ENCODE peak calls at places on chromosomes 4 and X, in eight cellular contexts. M, P, V, A, K, U, S and B are unnamed samples.

GRCh38 chr4:108043536-108043935 is 53.8 kb downstream of the HADH start:
- DNase-seq in M (no peak), P (no peak), V (no peak), A (no peak), K (no peak), U (no peak), S (no peak), B (peak)

GRCh38 chr4:2794707-2795557 is 2.0 kb downstream of the SH3BP2 start:
- DNase-seq in M (peak), P (no peak), V (no peak), A (no peak), K (peak), U (peak), S (peak), B (no peak)

GRCh38 chr4:94880976-94881375 is 123.2 kb downstream of the BMPR1B start:
- DNase-seq in M (no peak), P (no peak), V (no peak), A (no peak), K (peak), U (no peak), S (no peak), B (no peak)

GRCh38 chrX:119399772-119400101 is 601 bp downstream of the SLC25A43 start:
- DNase-seq in M (no peak), P (no peak), V (no peak), A (no peak), K (peak), U (no peak), S (no peak), B (no peak)

GRCh38 chr4:20020049-20020448 is 231.7 kb upstream of the SLIT2 start:
- DNase-seq in M (no peak), P (no peak), V (no peak), A (no peak), K (no peak), U (no peak), S (no peak), B (no peak)

GRCh38 chr4:80096175-80096850 is 23.3 kb upstream of the ANTXR2 start:
- DNase-seq in M (no peak), P (no peak), V (no peak), A (no peak), K (no peak), U (no peak), S (no peak), B (no peak)

GRCh38 chr4:22091351-22091731 is 142.8 kb upstream of the KCNIP4 start:
- DNase-seq in M (no peak), P (no peak), V (no peak), A (no peak), K (no peak), U (no peak), S (no peak), B (no peak)

GRCh38 chr4:102778720-102779119 is 18.0 kb upstream of the MANBA start:
- DNase-seq in M (peak), P (no peak), V (no peak), A (no peak), K (no peak), U (no peak), S (no peak), B (no peak)

GRCh38 chr4:30386266-30386895 is 333.8 kb upstream of the PCDH7 start:
- DNase-seq in M (no peak), P (no peak), V (no peak), A (no peak), K (peak), U (no peak), S (no peak), B (no peak)

GRCh38 chr4:182928061-182928460 is 10.9 kb upstream of the DCTD start:
- DNase-seq in M (no peak), P (no peak), V (no peak), A (no peak), K (no peak), U (peak), S (no peak), B (peak)

GRCh38 chr4:31089815-31090214 is 369.6 kb downstream of the PCDH7 start:
- DNase-seq in M (no peak), P (no peak), V (no peak), A (no peak), K (peak), U (no peak), S (peak), B (peak)

GRCh38 chr4:24973471-24974251 is 57.1 kb downstream of the LGI2 start:
- DNase-seq in M (peak), P (no peak), V (no peak), A (no peak), K (peak), U (peak), S (no peak), B (no peak)

GRCh38 chrX:120144178-120144844 is 14.1 kb upstream of the RHOXF2 start:
- DNase-seq in M (no peak), P (no peak), V (no peak), A (no peak), K (no peak), U (no peak), S (no peak), B (no peak)

GRCh38 chr4:87108142-87108546 is 112.3 kb downstream of the KLHL8 start:
- DNase-seq in M (peak), P (no peak), V (no peak), A (no peak), K (peak), U (peak), S (peak), B (peak)

GRCh38 chr4:97867557-97868091 is 275.7 kb downstream of the STPG2 start:
- DNase-seq in M (no peak), P (no peak), V (no peak), A (no peak), K (peak), U (no peak), S (no peak), B (no peak)

GRCh38 chr4:61375316-61375715 is 175.2 kb downstream of the ADGRL3 start:
- DNase-seq in M (no peak), P (no peak), V (no peak), A (no peak), K (peak), U (no peak), S (no peak), B (no peak)

GRCh38 chr4:78310056-78310731 is 241.4 kb upstream of the ANXA3 start:
- DNase-seq in M (no peak), P (no peak), V (no peak), A (no peak), K (no peak), U (no peak), S (no peak), B (no peak)

GRCh38 chr4:118869808-118870342 is 18.8 kb upstream of the SYNPO2 start:
- DNase-seq in M (no peak), P (no peak), V (no peak), A (no peak), K (peak), U (no peak), S (no peak), B (no peak)

GRCh38 chr4:74433043-74433442 is 11.9 kb upstream of the AREG start:
- DNase-seq in M (no peak), P (no peak), V (no peak), A (peak), K (peak), U (no peak), S (no peak), B (no peak)

GRCh38 chrX:108696690-108697089 is 39.7 kb downstream of the IRS4 start:
- DNase-seq in M (no peak), P (no peak), V (no peak), A (no peak), K (peak), U (no peak), S (no peak), B (no peak)

GRCh38 chr4:38128478-38129451 is 168.6 kb downstream of the PTTG2 start:
- DNase-seq in M (no peak), P (no peak), V (peak), A (no peak), K (peak), U (no peak), S (no peak), B (no peak)

GRCh38 chr4:174483792-174484191 is 38.5 kb downstream of the HPGD start:
- DNase-seq in M (no peak), P (no peak), V (no peak), A (no peak), K (no peak), U (no peak), S (no peak), B (peak)

GRCh38 chrX:133880032-133880443 is 105.4 kb downstream of the GPC3 start:
- DNase-seq in M (no peak), P (no peak), V (no peak), A (no peak), K (no peak), U (no peak), S (no peak), B (no peak)

GRCh38 chrX:8731579-8732395 is at the start of gene ANOS1:
- DNase-seq in M (peak), P (no peak), V (no peak), A (no peak), K (peak), U (no peak), S (no peak), B (peak)

GRCh38 chr4:37873383-37873782 is 17.5 kb upstream of the TBC1D1 start:
- DNase-seq in M (no peak), P (no peak), V (no peak), A (no peak), K (peak), U (peak), S (no peak), B (no peak)

GRCh38 chr4:150818661-150819060 is 196.4 kb downstream of the LRBA start:
- DNase-seq in M (no peak), P (no peak), V (no peak), A (peak), K (peak), U (no peak), S (no peak), B (no peak)

GRCh38 chrX:134520860-134521390 is 61.0 kb downstream of the HPRT1 start:
- DNase-seq in M (no peak), P (no peak), V (no peak), A (no peak), K (peak), U (peak), S (no peak), B (peak)

GRCh38 chr4:69167300-69167699 is 47.2 kb downstream of the UGT2B11 start:
- DNase-seq in M (no peak), P (no peak), V (no peak), A (no peak), K (peak), U (peak), S (no peak), B (no peak)

GRCh38 chr4:110275871-110276270 is 77.5 kb upstream of the ELOVL6 start:
- DNase-seq in M (no peak), P (no peak), V (no peak), A (peak), K (peak), U (no peak), S (no peak), B (no peak)

GRCh38 chr4:14180983-14181601 is 553.6 kb upstream of the BOD1L1 start:
- DNase-seq in M (no peak), P (no peak), V (no peak), A (no peak), K (peak), U (no peak), S (no peak), B (no peak)

GRCh38 chrX:57655065-57655464 is 25.0 kb downstream of the NLRP2B start:
- DNase-seq in M (no peak), P (no peak), V (no peak), A (no peak), K (no peak), U (no peak), S (no peak), B (no peak)

GRCh38 chrX:41332408-41332987 is 1.5 kb upstream of the DDX3X start:
- DNase-seq in M (no peak), P (no peak), V (peak), A (no peak), K (peak), U (peak), S (peak), B (no peak)

GRCh38 chr4:125041372-125041930 is 273.3 kb upstream of the FAT4 start:
- DNase-seq in M (no peak), P (no peak), V (no peak), A (no peak), K (no peak), U (no peak), S (no peak), B (peak)

GRCh38 chrX:110143454-110144210 is 140.7 kb downstream of the TMEM164 start:
- DNase-seq in M (no peak), P (no peak), V (no peak), A (no peak), K (no peak), U (no peak), S (no peak), B (no peak)

GRCh38 chr4:160353548-160353947 is 1250.7 kb downstream of the RAPGEF2 start:
- DNase-seq in M (no peak), P (no peak), V (no peak), A (no peak), K (no peak), U (no peak), S (no peak), B (peak)
- H3K4me3 ChIP-seq in M (no peak), P (no peak), V (no peak), A (no peak), K (no peak), U (no peak), S (no peak), B (no peak)

GRCh38 chrX:72478853-72479252 is 93.8 kb downstream of the HDAC8 start:
- DNase-seq in M (no peak), P (no peak), V (no peak), A (no peak), K (no peak), U (no peak), S (no peak), B (no peak)

GRCh38 chrX:72479324-72480274 is 93.0 kb downstream of the HDAC8 start:
- DNase-seq in M (no peak), P (no peak), V (no peak), A (no peak), K (no peak), U (no peak), S (no peak), B (no peak)

GRCh38 chrX:72478351-72478750 is 94.3 kb downstream of the HDAC8 start:
- DNase-seq in M (no peak), P (no peak), V (no peak), A (no peak), K (no peak), U (no peak), S (no peak), B (no peak)

GRCh38 chrX:72475952-72476668 is 96.5 kb downstream of the HDAC8 start:
- DNase-seq in M (no peak), P (no peak), V (no peak), A (no peak), K (no peak), U (no peak), S (no peak), B (no peak)

DNA sequence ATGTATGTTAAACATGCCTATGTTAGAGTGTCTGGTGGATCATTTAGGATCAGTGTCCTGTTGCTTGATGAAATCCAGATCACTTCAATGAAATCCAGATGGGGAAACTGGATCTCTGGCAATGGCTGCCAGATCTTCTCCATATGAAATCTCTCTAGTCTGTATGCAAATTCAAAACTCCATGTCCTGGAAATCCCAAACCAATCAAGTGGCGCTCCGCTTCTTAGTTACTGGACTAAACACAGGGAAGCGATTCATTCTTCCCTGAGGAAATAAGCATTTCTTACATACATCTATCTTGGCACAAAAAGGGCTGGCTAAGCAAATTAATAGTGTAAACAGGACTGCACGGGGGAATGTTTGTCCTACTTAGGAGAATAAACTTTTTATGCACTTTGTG is 94.9 kb downstream of the HDAC8 start:
- DNase-seq in M (no peak), P (no peak), V (no peak), A (no peak), K (no peak), U (no peak), S (no peak), B (no peak)
- H3K4me3 ChIP-seq in M (no peak), P (no peak), V (no peak), A (no peak), K (no peak), U (no peak), S (no peak), B (no peak)

GRCh38 chrX:69504626-69505612 is 793 bp downstream of the NALF2 start:
- DNase-seq in M (no peak), P (no peak), V (no peak), A (no peak), K (no peak), U (no peak), S (no peak), B (no peak)

GRCh38 chrX:69506617-69507499 is 2.7 kb downstream of the NALF2 start:
- DNase-seq in M (no peak), P (no peak), V (no peak), A (no peak), K (peak), U (no peak), S (no peak), B (no peak)

GRCh38 chrX:69507500-69507789 is 3.3 kb downstream of the NALF2 start:
- DNase-seq in M (no peak), P (no peak), V (no peak), A (no peak), K (no peak), U (no peak), S (no peak), B (no peak)

GRCh38 chrX:69503835-69504625 is at the start of gene NALF2:
- DNase-seq in M (peak), P (no peak), V (no peak), A (no peak), K (peak), U (peak), S (no peak), B (peak)

GRCh38 chrX:69505772-69506616 is 1.9 kb downstream of the NALF2 start:
- DNase-seq in M (no peak), P (peak), V (no peak), A (no peak), K (no peak), U (no peak), S (no peak), B (no peak)
- H3K4me3 ChIP-seq in M (no peak), P (peak), V (no peak), A (no peak), K (no peak), U (no peak), S (no peak), B (no peak)

GRCh38 chr4:168656946-168657473 is 160.2 kb downstream of the PALLD start:
- DNase-seq in M (no peak), P (no peak), V (no peak), A (no peak), K (no peak), U (no peak), S (no peak), B (no peak)
- H3K4me3 ChIP-seq in M (no peak), P (no peak), V (no peak), A (no peak), K (no peak), U (no peak), S (no peak), B (no peak)

DNA sequence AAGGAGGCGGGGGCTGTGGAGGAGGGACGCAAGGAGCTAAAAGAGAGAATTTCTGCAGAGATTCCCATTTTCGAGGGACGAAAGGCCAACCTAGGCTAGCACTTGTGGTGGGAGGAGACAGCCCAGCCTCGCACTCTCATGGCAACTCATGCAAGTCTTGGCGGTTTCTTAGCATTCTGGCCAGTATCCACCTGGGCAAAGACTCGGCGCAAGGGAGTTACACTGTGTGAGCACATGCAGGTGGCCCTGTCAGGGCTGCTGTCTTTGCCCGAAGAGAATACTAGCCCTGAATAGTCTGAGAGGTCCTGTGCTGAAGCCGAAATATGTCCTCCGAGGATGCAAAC is 15.5 kb downstream of the MCF2 start:
- DNase-seq in M (no peak), P (no peak), V (no peak), A (no peak), K (no peak), U (no peak), S (no peak), B (no peak)
- H3K4me3 ChIP-seq in M (no peak), P (peak), V (no peak), A (peak), K (peak), U (no peak), S (no peak), B (peak)

GRCh38 chrX:149898554-149898953 is 17.6 kb downstream of the MAGEA8 start:
- DNase-seq in M (no peak), P (no peak), V (no peak), A (no peak), K (no peak), U (no peak), S (no peak), B (no peak)

GRCh38 chrX:149908308-149908707 is 21.1 kb upstream of the HSFX4 start:
- DNase-seq in M (no peak), P (no peak), V (no peak), A (no peak), K (no peak), U (no peak), S (no peak), B (no peak)

GRCh38 chrX:149908727-149909126 is 20.6 kb upstream of the HSFX4 start:
- DNase-seq in M (no peak), P (no peak), V (no peak), A (no peak), K (no peak), U (no peak), S (no peak), B (no peak)

GRCh38 chrX:149909324-149910177 is 19.8 kb upstream of the HSFX4 start:
- DNase-seq in M (no peak), P (no peak), V (no peak), A (no peak), K (no peak), U (no peak), S (no peak), B (no peak)

GRCh38 chrX:149903889-149904748 is 23.1 kb downstream of the MAGEA8 start:
- DNase-seq in M (no peak), P (no peak), V (no peak), A (no peak), K (peak), U (no peak), S (no peak), B (peak)
- H3K4me3 ChIP-seq in M (no peak), P (no peak), V (no peak), A (no peak), K (peak), U (no peak), S (no peak), B (peak)

GRCh38 chr4:137660211-137660610 is 127.9 kb upstream of the PCDH18 start:
- DNase-seq in M (no peak), P (no peak), V (no peak), A (no peak), K (peak), U (no peak), S (no peak), B (no peak)
- H3K4me3 ChIP-seq in M (no peak), P (no peak), V (no peak), A (no peak), K (no peak), U (no peak), S (no peak), B (no peak)

DNA sequence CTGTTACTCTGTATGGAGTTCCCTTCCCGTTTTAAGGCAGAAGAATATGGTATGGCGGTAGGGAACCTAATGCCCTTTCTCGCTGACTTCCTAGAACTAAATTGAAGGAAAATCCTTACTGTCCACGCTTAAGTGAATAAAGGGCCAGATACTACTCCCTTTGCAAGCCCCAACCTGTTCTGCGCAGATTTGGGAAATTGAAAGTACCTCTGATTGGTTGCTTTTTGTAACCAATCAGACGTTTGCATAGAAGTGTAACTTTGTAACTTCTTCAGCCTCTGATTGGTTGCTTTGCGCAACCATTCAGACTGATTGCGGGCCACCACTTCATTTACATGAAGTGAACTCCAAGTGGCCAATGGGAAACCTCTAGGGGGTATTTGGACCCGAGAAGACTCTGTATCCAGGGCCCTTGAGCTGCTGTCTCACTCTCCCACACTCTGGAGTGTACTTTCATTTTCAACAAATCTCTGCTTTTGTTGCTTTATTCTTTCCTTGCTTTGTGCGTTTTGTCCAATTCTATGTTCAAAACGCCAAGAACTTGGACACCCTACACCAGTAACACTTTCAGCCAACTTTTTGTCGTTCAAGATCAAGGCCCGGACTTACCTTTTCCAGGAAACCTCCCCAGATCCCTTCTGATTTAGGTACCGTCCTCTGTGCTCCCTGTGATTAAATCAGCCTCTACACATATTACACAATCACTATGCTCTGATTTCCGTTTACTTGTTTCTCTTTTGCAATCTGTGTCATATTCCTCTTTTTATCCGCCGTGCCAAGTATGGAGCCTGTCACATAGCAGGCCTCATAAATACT is 1.0 kb upstream of the TMEM33 start:
- DNase-seq in M (no peak), P (no peak), V (no peak), A (no peak), K (no peak), U (peak), S (no peak), B (peak)
- H3K4me3 ChIP-seq in M (no peak), P (peak), V (peak), A (no peak), K (no peak), U (peak), S (peak), B (peak)